ENCODE peak calls at places on chromosomes 16 and 17, in eight cellular contexts. X is HepG2, B is K562, O is tibial nerve, J is H1, L is GM12878, S is ovary, A is SK-N-SH. N is an unnamed sample.
A peak's percentile ranks its signal among the peaks of the same experiment; 100 is the strongest.

GRCh38 chr16:50263940-50264929 is 2.1 kb upstream of the ADCY7 start:
- DNase-seq in X (peak; percentile 75), B (no peak), O (no peak), J (no peak), L (peak; percentile 57), S (no peak), A (no peak), N (no peak)

GRCh38 chr16:1458336-1458976 is 14.1 kb upstream of the CCDC154 start:
- DNase-seq in X (no peak), B (no peak), O (no peak), J (no peak), L (no peak), S (no peak), A (no peak), N (no peak)

GRCh38 chr17:3798273-3799180 is 2.5 kb downstream of the ITGAE start:
- DNase-seq in X (no peak), B (no peak), O (no peak), J (no peak), L (no peak), S (peak; percentile 59), A (no peak), N (no peak)

GRCh38 chr17:78953356-78954350 is 26.1 kb downstream of the LGALS3BP start:
- DNase-seq in X (no peak), B (no peak), O (no peak), J (no peak), L (no peak), S (peak; percentile 63), A (peak; percentile 84), N (peak; percentile 78)

GRCh38 chr17:44759096-44759915 is 518 bp downstream of the ADAM11 start:
- DNase-seq in X (no peak), B (peak; percentile 42), O (no peak), J (no peak), L (no peak), S (no peak), A (peak; percentile 75), N (no peak)

GRCh38 chr17:34895388-34895787 is 65.9 kb downstream of the CCT6B start:
- DNase-seq in X (no peak), B (no peak), O (no peak), J (no peak), L (no peak), S (no peak), A (no peak), N (no peak)

GRCh38 chr17:79874329-79874981 is 35.2 kb upstream of the CBX4 start:
- DNase-seq in X (peak; percentile 48), B (peak; percentile 62), O (no peak), J (no peak), L (no peak), S (no peak), A (peak; percentile 80), N (no peak)

GRCh38 chr17:76268015-76268749 is 3.0 kb downstream of the UBALD2 start:
- DNase-seq in X (no peak), B (peak; percentile 63), O (peak; percentile 70), J (no peak), L (peak; percentile 76), S (no peak), A (peak; percentile 39), N (peak; percentile 93)

GRCh38 chr17:10600551-10600950 is 51.1 kb upstream of the MYH2 start:
- DNase-seq in X (no peak), B (no peak), O (no peak), J (no peak), L (no peak), S (no peak), A (no peak), N (no peak)

GRCh38 chr16:58464047-58464915 is 35.7 kb upstream of the NDRG4 start:
- DNase-seq in X (no peak), B (no peak), O (no peak), J (no peak), L (no peak), S (no peak), A (peak; percentile 82), N (no peak)
- TF ChIP-seq EP300 in X (no peak), B (no peak), O (no peak), J (no peak), L (no peak), S (no peak), A (no peak), N (no peak)

DNA sequence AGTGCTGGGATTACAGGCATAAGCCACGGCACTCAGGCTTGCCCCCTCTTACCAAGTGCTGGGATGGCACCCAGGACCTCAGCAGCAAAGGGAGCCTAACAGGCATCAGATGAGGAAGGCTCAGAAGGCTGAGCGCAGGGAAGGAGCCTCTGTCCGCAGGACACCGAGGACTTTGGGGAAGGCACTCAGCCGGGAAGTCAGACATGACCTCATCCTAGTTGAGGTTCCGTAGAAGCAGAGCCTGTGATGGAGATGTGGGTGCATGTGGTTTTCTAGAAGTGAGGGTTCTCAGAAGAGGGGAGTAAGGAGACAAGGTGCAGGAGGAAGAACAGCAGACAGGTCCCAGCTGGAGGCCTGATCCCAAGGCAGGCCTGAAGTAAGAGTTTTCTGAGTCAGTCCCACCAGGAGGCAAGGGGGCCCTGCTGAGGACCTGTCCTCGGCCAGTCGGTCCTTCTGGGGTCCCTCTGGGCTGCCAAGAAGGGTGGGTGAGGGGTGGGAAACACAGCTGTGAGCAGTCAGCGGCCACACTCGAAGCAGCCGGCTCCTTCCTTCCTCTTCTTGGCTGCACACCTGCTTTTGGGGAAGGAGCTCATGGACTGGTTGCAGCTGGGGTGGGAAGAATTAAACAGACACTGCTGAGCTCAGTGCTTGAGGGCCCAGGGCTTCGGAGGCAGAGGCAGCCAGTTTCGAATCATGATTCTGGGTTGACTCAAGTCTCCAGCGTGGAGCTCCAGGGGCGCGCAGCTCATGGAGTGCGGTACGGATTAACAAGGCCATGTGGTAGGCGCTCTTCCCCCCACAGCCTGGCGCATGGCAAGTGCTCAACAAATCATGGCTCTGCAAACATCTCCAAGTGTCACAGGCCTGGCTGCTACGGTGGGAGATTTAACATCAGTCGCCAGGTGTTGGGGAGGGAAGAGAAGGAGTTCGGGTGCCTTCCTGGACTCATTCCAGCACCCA is 38.9 kb upstream of the SNN start:
- DNase-seq in X (no peak), B (no peak), O (no peak), J (no peak), L (no peak), S (peak; percentile 25), A (no peak), N (peak; percentile 78)
- TF ChIP-seq EP300 in X (no peak), B (no peak), O (no peak), J (no peak), L (no peak), S (no peak), A (no peak), N (no peak)

GRCh38 chr17:74086992-74087391 is 116.5 kb upstream of the RPL38 start:
- DNase-seq in X (no peak), B (no peak), O (no peak), J (no peak), L (no peak), S (no peak), A (no peak), N (no peak)

GRCh38 chr17:74094651-74095050 is 108.8 kb upstream of the RPL38 start:
- DNase-seq in X (no peak), B (no peak), O (no peak), J (no peak), L (no peak), S (no peak), A (peak; percentile 58), N (no peak)

GRCh38 chr17:74085434-74085833 is 118.0 kb upstream of the RPL38 start:
- DNase-seq in X (no peak), B (peak; percentile 16), O (no peak), J (no peak), L (no peak), S (no peak), A (no peak), N (no peak)

GRCh38 chr17:74089869-74090464 is 113.5 kb upstream of the RPL38 start:
- DNase-seq in X (peak; percentile 68), B (peak; percentile 67), O (no peak), J (peak; percentile 61), L (peak; percentile 11), S (no peak), A (peak; percentile 63), N (no peak)
- TF ChIP-seq EP300 in X (no peak), B (no peak), O (no peak), J (no peak), L (no peak), S (no peak), A (no peak), N (no peak)

GRCh38 chr16:69754469-69755310 is at the start of gene NOB1:
- DNase-seq in X (peak; percentile 96), B (peak; percentile 94), O (peak; percentile 81), J (peak; percentile 99), L (peak; percentile 92), S (peak; percentile 95), A (peak; percentile 96), N (peak; percentile 98)
- TF ChIP-seq EP300 in X (no peak), B (no peak), O (peak; percentile 88), J (no peak), L (no peak), S (no peak), A (no peak), N (no peak)

DNA sequence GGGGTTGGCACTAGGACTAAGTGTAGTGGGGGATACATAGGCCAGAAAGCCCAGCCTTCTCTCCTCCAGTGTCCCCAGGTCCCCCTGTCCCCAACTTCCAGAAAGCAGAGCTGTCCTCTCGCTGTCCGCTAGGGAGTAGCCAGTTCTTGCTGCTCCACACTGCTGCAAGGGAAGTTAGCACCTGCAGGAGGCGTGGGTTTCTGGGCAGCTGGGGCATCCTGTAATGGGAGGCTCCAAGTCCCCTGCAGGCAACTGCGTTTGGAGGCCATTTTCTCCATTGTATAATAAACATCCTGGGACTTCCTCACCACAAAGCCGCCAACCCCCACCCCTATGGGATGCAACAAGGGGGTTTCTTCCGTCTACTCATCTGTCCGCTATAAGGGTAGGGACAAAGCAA is 1.7 kb downstream of the RPRML start:
- DNase-seq in X (peak; percentile 54), B (peak; percentile 37), O (no peak), J (peak; percentile 80), L (no peak), S (no peak), A (peak; percentile 51), N (no peak)
- TF ChIP-seq EP300 in X (no peak), B (no peak), O (no peak), J (no peak), L (no peak), S (no peak), A (no peak), N (no peak)

N was measured in sigmoid colon.